ENCODE peak calls at places on chromosome 12, in nine cellular contexts. U is A549; X is mammary epithelial cell; H is CD8-positive, alpha-beta T cell; Y is aorta; L is pancreas; D is colonic mucosa; B is thoracic aorta; M is left ventricle myocardium inferior. J is an unnamed sample.
A peak's percentile ranks its signal among the peaks of the same experiment; 100 is the strongest.

GRCh38 chr12:71041481-71041880 is 116.3 kb downstream of the TSPAN8 start:
- DNase-seq in U (no peak), X (no peak), H (no peak), Y (no peak), L (no peak), D (no peak), B (no peak), M (no peak), J (no peak)

GRCh38 chr12:3141339-3142321 is 64.5 kb downstream of the TSPAN9 start:
- DNase-seq in U (no peak), X (no peak), H (no peak), Y (peak; percentile 62), L (no peak), D (no peak), B (no peak), M (no peak), J (no peak)

GRCh38 chr12:93967454-93967853 is 180.9 kb upstream of the PLXNC1 start:
- DNase-seq in U (no peak), X (no peak), H (no peak), Y (no peak), L (no peak), D (no peak), B (no peak), M (no peak), J (no peak)

GRCh38 chr12:9706081-9706685 is 26.7 kb downstream of the CLECL1 start:
- DNase-seq in U (no peak), X (no peak), H (no peak), Y (no peak), L (no peak), D (no peak), B (no peak), M (no peak), J (no peak)

GRCh38 chr12:128088926-128089325 is 178.0 kb upstream of the TMEM132C start:
- DNase-seq in U (no peak), X (no peak), H (no peak), Y (no peak), L (no peak), D (no peak), B (no peak), M (no peak), J (no peak)

GRCh38 chr12:2959508-2960431 is 573 bp downstream of the TEAD4 start:
- DNase-seq in U (peak; percentile 67), X (peak; percentile 60), H (no peak), Y (peak; percentile 93), L (peak; percentile 75), D (peak; percentile 48), B (no peak), M (peak; percentile 34), J (peak; percentile 28)

GRCh38 chr12:55188974-55189556 is 31.8 kb upstream of the OR10A7 start:
- DNase-seq in U (peak; percentile 87), X (peak; percentile 55), H (no peak), Y (no peak), L (peak; percentile 15), D (peak; percentile 63), B (no peak), M (no peak), J (peak; percentile 74)

GRCh38 chr12:6765634-6766581 is at the start of gene PTMS:
- DNase-seq in U (peak; percentile 99), X (peak; percentile 91), H (no peak), Y (peak; percentile 95), L (peak; percentile 85), D (peak; percentile 81), B (peak; percentile 54), M (peak; percentile 86), J (peak; percentile 71)

GRCh38 chr12:24135158-24135850 is 185.8 kb upstream of the SOX5 start:
- DNase-seq in U (no peak), X (no peak), H (no peak), Y (no peak), L (no peak), D (no peak), B (no peak), M (no peak), J (no peak)

GRCh38 chr12:100539209-100539608 is 34.3 kb upstream of the GAS2L3 start:
- DNase-seq in U (peak; percentile 27), X (peak; percentile 20), H (no peak), Y (no peak), L (peak; percentile 29), D (peak; percentile 29), B (no peak), M (no peak), J (peak; percentile 32)

GRCh38 chr12:19925881-19926665 is 442.3 kb upstream of the PDE3A start:
- DNase-seq in U (no peak), X (no peak), H (no peak), Y (no peak), L (no peak), D (no peak), B (no peak), M (no peak), J (no peak)

GRCh38 chr12:30837595-30837994 is 82.8 kb upstream of the CAPRIN2 start:
- DNase-seq in U (peak; percentile 30), X (no peak), H (no peak), Y (no peak), L (no peak), D (no peak), B (no peak), M (no peak), J (no peak)

GRCh38 chr12:30840715-30841114 is 85.8 kb upstream of the TSPAN11 start:
- DNase-seq in U (peak; percentile 14), X (no peak), H (no peak), Y (no peak), L (no peak), D (no peak), B (no peak), M (no peak), J (no peak)

GRCh38 chr12:30835216-30835615 is 80.5 kb upstream of the CAPRIN2 start:
- DNase-seq in U (no peak), X (no peak), H (no peak), Y (no peak), L (no peak), D (no peak), B (no peak), M (no peak), J (no peak)

GRCh38 chr12:30839643-30840190 is 85.0 kb upstream of the CAPRIN2 start:
- DNase-seq in U (no peak), X (no peak), H (no peak), Y (no peak), L (no peak), D (no peak), B (no peak), M (no peak), J (no peak)

DNA sequence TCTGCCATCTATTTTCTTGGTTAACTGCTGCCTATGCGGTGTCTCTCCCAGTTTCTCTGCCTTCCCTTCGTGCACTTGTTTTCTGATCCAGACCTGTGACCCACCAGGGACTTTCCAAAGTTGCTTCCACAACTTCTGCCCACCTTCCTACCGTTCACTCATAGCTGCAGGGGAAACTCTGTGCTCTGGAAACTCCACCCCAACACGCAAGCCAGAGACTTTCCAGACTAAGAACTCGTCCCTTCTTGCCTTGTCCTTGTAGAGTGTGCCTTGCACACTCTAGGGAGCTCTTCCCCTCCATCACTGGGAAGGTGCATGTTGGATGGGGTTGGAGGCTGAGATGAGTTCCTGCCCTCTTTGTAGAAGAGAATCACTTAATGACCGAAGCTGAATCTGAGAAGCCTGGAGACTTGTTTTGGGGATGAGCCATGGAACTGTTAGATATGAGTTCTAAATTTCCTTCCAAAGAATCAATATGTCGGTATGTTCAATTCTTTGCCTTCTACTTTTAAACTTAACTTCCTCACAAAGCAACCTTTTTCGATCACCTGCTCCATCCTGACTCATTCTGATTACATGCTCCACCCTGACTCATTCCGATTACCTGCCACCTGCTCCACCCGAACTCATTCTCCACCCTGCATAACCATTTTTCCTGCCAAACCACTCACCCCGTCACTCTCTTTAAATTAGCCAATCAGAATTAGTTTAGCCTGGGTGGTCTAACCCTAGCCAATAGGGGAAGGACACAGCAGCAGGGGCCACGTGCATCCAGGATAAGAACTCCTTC is 82.1 kb upstream of the CAPRIN2 start:
- DNase-seq in U (no peak), X (peak; percentile 73), H (no peak), Y (no peak), L (no peak), D (no peak), B (no peak), M (no peak), J (no peak)
- H3K27ac ChIP-seq in U (no peak overlapping the region), X (no peak overlapping the region), H (no peak overlapping the region), Y (no peak overlapping the region), L (no peak overlapping the region), D (no peak overlapping the region), B (no peak overlapping the region), M (no peak overlapping the region), J (no peak overlapping the region)

DNA sequence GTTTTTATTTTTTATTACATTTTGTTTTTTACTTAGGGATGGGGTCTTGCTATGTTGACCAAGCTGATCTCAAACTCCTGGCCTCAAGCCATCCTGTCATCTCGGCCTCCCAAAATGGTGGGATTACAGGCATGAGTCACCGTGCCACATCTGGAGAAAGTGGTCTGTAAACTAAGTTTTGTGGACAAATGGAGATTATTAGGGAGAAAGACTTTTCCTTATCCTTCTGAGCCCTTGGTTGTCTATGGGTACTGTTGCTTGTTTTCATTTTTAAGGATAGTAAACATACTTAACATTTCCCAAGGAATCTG is 37.8 kb downstream of the WNK1 start:
- DNase-seq in U (no peak), X (no peak), H (no peak), Y (no peak), L (no peak), D (no peak), B (no peak), M (no peak), J (no peak)
- H3K27ac ChIP-seq in U (no peak overlapping the region), X (no peak overlapping the region), H (no peak overlapping the region), Y (no peak overlapping the region), L (no peak overlapping the region), D (no peak overlapping the region), B (no peak overlapping the region), M (peak overlapping the region; percentile 4), J (no peak overlapping the region)

DNA sequence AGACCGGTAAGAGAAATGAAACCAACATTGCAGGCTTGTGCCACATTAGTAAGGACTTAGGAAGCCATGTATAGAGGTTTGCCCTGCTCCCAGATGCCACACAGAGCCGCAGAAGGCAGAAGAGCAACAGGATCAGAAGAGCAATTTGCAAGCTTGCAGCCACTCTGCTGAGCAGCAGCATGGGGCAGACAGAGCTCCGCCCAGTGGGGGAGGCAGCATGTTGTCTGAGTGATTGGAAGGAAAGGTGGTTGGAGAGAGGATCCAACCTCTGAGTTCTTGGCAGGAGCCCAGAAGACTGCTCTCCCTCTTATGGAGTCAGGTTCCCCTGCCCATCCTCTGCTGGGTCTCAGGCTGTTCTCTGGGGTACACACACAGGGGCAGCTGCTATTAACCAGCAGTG is 2.3 kb upstream of the KRT6A start:
- DNase-seq in U (peak; percentile 42), X (peak; percentile 72), H (no peak), Y (no peak), L (no peak), D (no peak), B (no peak), M (no peak), J (no peak)
- H3K27ac ChIP-seq in U (peak overlapping the region; percentile 62), X (peak overlapping the region; percentile 99), H (no peak overlapping the region), Y (no peak overlapping the region), L (no peak overlapping the region), D (no peak overlapping the region), B (no peak overlapping the region), M (peak overlapping the region; percentile 48), J (no peak overlapping the region)

DNA sequence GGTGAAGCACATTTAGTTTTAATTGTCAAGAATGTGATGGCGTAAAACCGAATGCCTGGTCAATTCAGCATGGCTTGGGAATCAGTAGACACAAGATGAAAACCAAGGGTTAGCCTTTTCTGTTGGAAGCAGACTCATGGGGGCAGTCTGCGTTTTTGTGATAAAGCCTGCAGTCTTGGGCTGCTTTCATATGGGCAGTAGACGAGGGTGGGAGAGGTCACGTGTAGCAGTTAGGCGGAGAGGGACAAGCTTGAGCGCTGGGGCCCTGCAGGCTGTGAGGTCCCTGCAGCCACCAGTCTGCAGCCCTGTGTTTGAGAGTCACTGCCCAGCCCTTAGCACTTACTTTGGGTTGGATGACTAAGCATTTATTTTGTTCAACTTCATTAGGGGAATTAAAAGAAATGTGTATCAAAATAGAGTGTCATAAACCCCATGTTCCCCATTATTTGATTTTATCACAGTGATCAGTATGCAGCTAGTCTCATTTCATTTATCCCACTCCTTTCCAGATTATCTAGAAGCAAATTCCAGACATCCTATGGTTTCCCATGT is 37.2 kb downstream of the EP400 start:
- DNase-seq in U (no peak), X (no peak), H (no peak), Y (peak; percentile 33), L (no peak), D (no peak), B (no peak), M (no peak), J (no peak)
- H3K27ac ChIP-seq in U (peak overlapping the region; percentile 43), X (no peak overlapping the region), H (no peak overlapping the region), Y (no peak overlapping the region), L (no peak overlapping the region), D (no peak overlapping the region), B (no peak overlapping the region), M (no peak overlapping the region), J (no peak overlapping the region)

J was measured in brain microvascular endothelial cell.